ENCODE peak calls at places on chromosomes 16 and 17, in eight cellular contexts. A is body of pancreas; M is CD8-positive, alpha-beta T cell; R is neural crest cell; C is lung; L is uterus; W is adrenal gland; S is HL-60. T is an unnamed sample.

GRCh38 chr16:85448557-85449194 is 164.4 kb upstream of the GSE1 start:
- DNase-seq in L (peak; percentile 47), W (no peak), R (no peak), S (peak; percentile 23), A (peak; percentile 90), C (no peak), M (peak; percentile 90), T (no peak)

GRCh38 chr17:9529033-9529748 is 46.4 kb downstream of the STX8 start:
- DNase-seq in L (no peak), A (no peak), C (no peak), S (no peak), W (no peak), R (no peak), M (no peak), T (peak; percentile 39)

GRCh38 chr16:9302102-9302501 is 210.7 kb downstream of the HAPSTR1 start:
- DNase-seq in M (no peak), C (no peak), L (no peak), R (no peak), W (peak; percentile 21), A (peak; percentile 82), S (no peak), T (no peak)

GRCh38 chr16:50444546-50444945 is 75.8 kb upstream of the BRD7 start:
- DNase-seq in L (no peak), S (no peak), A (no peak), M (no peak), C (no peak), R (no peak), W (no peak), T (no peak)

GRCh38 chr16:73817500-73817899 is 479.1 kb upstream of the PSMD7 start:
- DNase-seq in R (no peak), M (no peak), L (no peak), C (no peak), S (no peak), W (no peak), A (peak; percentile 8), T (no peak)

GRCh38 chr16:58461056-58461455 is 38.9 kb upstream of the NDRG4 start:
- DNase-seq in W (peak; percentile 64), C (no peak), L (no peak), R (no peak), S (no peak), M (no peak), A (no peak), T (peak; percentile 58)

GRCh38 chr17:6775871-6776405 is at the start of gene FBXO39:
- DNase-seq in R (no peak), M (no peak), S (no peak), C (no peak), A (no peak), L (no peak), W (no peak), T (peak; percentile 32)

GRCh38 chr16:57071840-57072541 is 20.4 kb upstream of the CPNE2 start:
- DNase-seq in C (no peak), R (no peak), M (no peak), A (no peak), L (no peak), S (no peak), W (no peak), T (peak; percentile 76)

GRCh38 chr16:69522041-69522578 is 43.7 kb upstream of the NFAT5 start:
- DNase-seq in L (no peak), C (no peak), A (no peak), M (no peak), W (no peak), R (no peak), S (no peak), T (no peak)

GRCh38 chr17:21125862-21126261 is 902 bp upstream of the DHRS7B start:
- DNase-seq in L (no peak), R (no peak), M (peak; percentile 61), C (no peak), A (no peak), S (peak; percentile 67), W (no peak), T (no peak)

GRCh38 chr17:5203908-5204294 is 12.2 kb upstream of the ZNF594 start:
- DNase-seq in R (no peak), M (no peak), W (no peak), C (no peak), S (no peak), L (no peak), A (no peak), T (peak; percentile 50)

GRCh38 chr16:31286421-31287032 is 26.8 kb downstream of the ITGAM start:
- DNase-seq in M (no peak), R (no peak), W (no peak), C (no peak), L (no peak), S (no peak), A (no peak), T (no peak)

GRCh38 chr16:72467157-72467759 is 295.3 kb upstream of the PMFBP1 start:
- DNase-seq in S (peak; percentile 26), A (no peak), M (no peak), W (peak; percentile 23), C (no peak), R (no peak), L (no peak), T (peak; percentile 62)

GRCh38 chr17:66548659-66549311 is 246.4 kb downstream of the PRKCA start:
- DNase-seq in A (no peak), L (no peak), W (no peak), C (no peak), M (no peak), R (no peak), S (no peak), T (no peak)

GRCh38 chr17:56309897-56310296 is 156.6 kb downstream of the ANKFN1 start:
- DNase-seq in R (no peak), C (no peak), L (no peak), S (no peak), A (no peak), W (no peak), M (no peak), T (no peak)

GRCh38 chr17:72145972-72146755 is 25.3 kb downstream of the SOX9 start:
- DNase-seq in C (no peak), A (no peak), M (no peak), W (no peak), S (no peak), R (no peak), L (no peak), T (peak; percentile 20)

GRCh38 chr17:17417718-17418151 is 59.1 kb upstream of the MED9 start:
- DNase-seq in R (no peak), C (no peak), W (no peak), M (no peak), L (no peak), S (no peak), A (no peak), T (no peak)
- TF ChIP-seq CTCF in R (no peak), C (no peak), W (no peak), M (no peak), L (no peak), S (no peak), A (no peak), T (no peak)

DNA sequence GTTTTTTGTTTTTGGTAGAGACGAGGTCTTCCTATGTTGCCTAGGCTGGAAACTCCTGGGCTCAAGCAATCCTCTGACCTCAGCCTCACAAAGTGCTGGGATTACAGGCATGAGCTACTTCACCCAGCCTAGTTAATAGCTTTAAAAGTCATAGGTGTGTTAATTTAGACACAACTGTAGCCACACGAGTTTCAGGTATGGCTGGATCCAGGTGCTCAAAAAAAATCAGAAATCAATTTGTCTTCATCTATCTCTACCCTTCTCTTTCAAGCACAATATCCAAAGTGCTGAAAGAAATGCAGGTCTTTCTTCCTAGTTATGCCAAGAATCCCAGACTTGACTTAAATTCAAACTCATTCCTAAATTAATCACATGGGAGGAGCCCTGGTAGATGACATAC is 23.9 kb upstream of the C16orf87 start:
- DNase-seq in C (no peak), R (no peak), L (no peak), A (no peak), M (no peak), W (no peak), S (no peak), T (no peak)
- TF ChIP-seq CTCF in C (no peak), R (no peak), L (no peak), A (no peak), M (no peak), W (no peak), S (no peak), T (no peak)

DNA sequence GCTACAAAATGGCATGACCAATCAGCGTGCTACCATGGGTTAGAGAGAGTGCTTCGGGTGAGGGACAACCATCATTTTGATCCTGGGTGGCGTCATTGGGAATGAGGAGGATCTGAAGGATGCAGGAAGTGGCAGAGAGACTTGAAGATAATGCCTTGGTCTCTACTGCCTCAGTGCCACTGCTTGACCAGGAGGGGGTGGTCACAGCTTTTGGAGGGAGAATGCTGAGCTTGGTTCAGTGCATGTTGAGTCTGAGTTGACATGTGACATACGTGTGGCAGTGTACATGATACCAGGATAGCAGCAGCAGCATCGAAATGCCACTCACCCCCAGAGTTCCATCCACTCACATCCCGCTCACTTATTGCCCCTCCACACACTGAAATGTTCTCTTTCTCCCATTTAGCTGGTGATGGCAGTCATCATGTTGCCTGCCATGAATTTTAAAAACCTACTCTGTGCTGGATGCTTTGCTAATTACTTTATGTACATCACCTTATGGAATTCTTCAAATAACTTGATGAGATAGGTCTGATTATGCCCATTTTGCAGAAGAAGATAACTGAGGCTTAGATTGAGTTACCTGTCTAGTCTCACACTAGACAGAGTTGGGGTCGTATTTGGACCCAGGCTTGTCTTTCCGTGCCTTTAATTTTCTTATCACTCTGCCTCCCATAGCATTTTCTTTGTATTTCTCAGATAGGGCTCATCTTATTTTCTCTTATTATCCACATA is 36.7 kb downstream of the ARSG start:
- DNase-seq in C (no peak), R (no peak), S (no peak), M (no peak), W (no peak), L (no peak), A (no peak), T (no peak)
- TF ChIP-seq CTCF in C (no peak), R (no peak), S (no peak), M (no peak), W (no peak), L (no peak), A (no peak), T (no peak)

DNA sequence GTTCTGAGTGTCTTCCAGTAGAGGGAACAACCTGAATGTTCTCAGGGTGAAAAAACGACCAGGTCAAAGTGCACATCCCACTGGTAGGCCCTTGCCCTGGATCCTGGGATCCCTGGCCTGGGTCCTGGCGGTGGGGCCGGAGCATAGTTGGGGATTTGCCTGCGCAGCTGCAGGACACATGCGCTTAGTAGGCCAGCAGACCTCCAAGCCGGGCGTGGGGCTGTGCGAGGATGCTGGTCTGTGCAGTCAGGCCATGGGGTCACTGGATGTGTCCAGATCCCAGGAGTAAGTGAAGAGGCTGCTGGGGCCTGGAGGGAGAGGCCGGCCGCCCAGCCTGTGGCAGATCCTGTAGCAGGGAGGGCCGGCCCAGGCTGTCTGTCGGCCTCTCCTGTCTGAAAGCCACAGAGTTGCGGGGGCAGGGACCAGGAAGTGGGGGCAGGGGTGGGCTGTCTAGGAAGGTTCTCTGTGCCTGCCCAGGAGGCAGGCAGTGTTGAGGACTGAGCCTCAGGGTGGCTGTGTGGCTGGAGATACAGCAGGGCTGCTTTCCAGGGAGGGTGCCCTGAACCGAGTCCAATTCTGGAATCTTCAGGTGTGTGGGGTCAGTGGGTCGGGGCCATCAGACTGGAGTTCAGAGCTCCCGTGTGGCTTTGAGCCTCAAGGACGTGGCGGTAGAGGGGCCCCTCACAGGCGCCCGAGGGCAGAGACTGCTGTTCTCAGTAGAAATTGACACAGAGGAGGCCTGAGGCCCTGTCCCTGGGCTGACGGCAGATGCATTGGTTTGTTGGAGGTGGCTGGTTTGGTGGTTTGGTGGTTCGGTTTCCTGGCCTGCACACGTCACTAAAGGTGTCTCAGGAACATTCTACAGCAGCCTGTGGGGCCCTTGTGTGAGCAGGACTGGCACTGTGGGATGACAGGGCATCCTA is 17.2 kb upstream of the NUDT16L1 start:
- DNase-seq in L (no peak), A (no peak), C (no peak), M (peak; percentile 79), R (no peak), W (peak; percentile 55), S (peak; percentile 73), T (no peak)
- TF ChIP-seq CTCF in L (no peak), A (no peak), C (no peak), M (no peak), R (no peak), W (no peak), S (no peak), T (no peak)

T was measured in epithelial cell of esophagus.